ENCODE peak calls at places on chromosomes 16 and 17, in six cellular contexts. M, D, G, N, Q and K are unnamed samples.

GRCh38 chr16:85422374-85423185 is 190.5 kb upstream of the GSE1 start:
- DNase-seq in D (no peak), G (peak), M (no peak), Q (peak), N (no peak), K (peak)

GRCh38 chr16:77780378-77780837 is 8.0 kb upstream of the VAT1L start:
- DNase-seq in G (peak), D (no peak), Q (no peak), N (no peak), M (no peak), K (no peak)

GRCh38 chr16:3857189-3858013 is 23.1 kb downstream of the CREBBP start:
- DNase-seq in N (no peak), D (no peak), Q (peak), G (no peak), M (peak), K (no peak)

GRCh38 chr17:7355053-7355452 is at the start of gene TMEM95:
- DNase-seq in D (no peak), G (no peak), M (no peak), N (no peak), Q (no peak), K (no peak)

GRCh38 chr17:7956208-7956965 is 24.4 kb downstream of the CNTROB start:
- DNase-seq in N (no peak), M (no peak), Q (peak), D (no peak), G (no peak), K (no peak)

GRCh38 chr16:86048882-86049585 is 150.1 kb downstream of the IRF8 start:
- DNase-seq in G (no peak), M (no peak), Q (no peak), D (peak), N (no peak), K (no peak)

GRCh38 chr17:3385869-3386816 is at the start of gene OR3A2:
- DNase-seq in M (no peak), G (no peak), N (peak), Q (no peak), D (no peak), K (peak)

GRCh38 chr16:80932725-80933124 is 74.0 kb downstream of the CMC2 start:
- DNase-seq in G (peak), Q (peak), N (no peak), M (no peak), D (no peak), K (no peak)

GRCh38 chr16:77869997-77870813 is 81.8 kb downstream of the VAT1L start:
- DNase-seq in N (no peak), Q (no peak), M (no peak), G (peak), D (peak), K (no peak)

GRCh38 chr17:46180895-46181279 is 12.3 kb downstream of the KANSL1 start:
- DNase-seq in G (no peak), N (no peak), M (no peak), Q (no peak), D (no peak), K (no peak)

GRCh38 chr16:28524544-28525179 is 14.1 kb downstream of the NUPR1 start:
- DNase-seq in G (no peak), N (no peak), M (no peak), Q (no peak), D (no peak), K (no peak)

GRCh38 chr16:25235991-25236390 is 19.2 kb downstream of the AQP8 start:
- DNase-seq in D (no peak), N (no peak), Q (no peak), G (no peak), M (no peak), K (no peak)

GRCh38 chr17:6427284-6427781 is 7.6 kb downstream of the AIPL1 start:
- DNase-seq in G (no peak), N (peak), D (no peak), M (peak), Q (no peak), K (peak)

GRCh38 chr16:19228057-19228456 is 57.5 kb upstream of the CLEC19A start:
- DNase-seq in N (no peak), D (no peak), Q (no peak), G (no peak), M (no peak), K (no peak)

GRCh38 chr17:4449736-4450135 is 16.0 kb downstream of the SPNS3 start:
- DNase-seq in M (no peak), N (no peak), Q (peak), D (no peak), G (no peak), K (no peak)

GRCh38 chr17:74390680-74391653 is 23.7 kb downstream of the GPR142 start:
- DNase-seq in G (no peak), N (no peak), M (no peak), Q (no peak), D (no peak), K (no peak)

GRCh38 chr16:23384878-23385277 is 68.1 kb downstream of the COG7 start:
- DNase-seq in M (no peak), Q (no peak), G (no peak), N (no peak), D (no peak), K (no peak)

GRCh38 chr17:51342257-51342656 is 81.9 kb downstream of the UTP18 start:
- DNase-seq in N (no peak), G (no peak), D (no peak), Q (no peak), M (no peak), K (no peak)

GRCh38 chr17:46817151-46817900 is 1.2 kb downstream of the WNT3 start:
- DNase-seq in N (no peak), M (no peak), G (no peak), D (no peak), Q (no peak), K (no peak)

GRCh38 chr17:81037783-81038733 is 3.1 kb downstream of the BAIAP2 start:
- DNase-seq in G (no peak), D (no peak), Q (peak), M (no peak), N (no peak), K (no peak)

GRCh38 chr17:1206016-1206787 is 26.4 kb upstream of the ABR start:
- DNase-seq in G (peak), Q (no peak), N (no peak), M (no peak), D (no peak), K (no peak)

GRCh38 chr16:89344846-89345577 is 127.5 kb downstream of the ZNF778 start:
- DNase-seq in D (peak), N (no peak), M (no peak), G (peak), Q (no peak), K (no peak)

GRCh38 chr16:22328081-22328725 is 31.0 kb downstream of the POLR3E start:
- DNase-seq in Q (no peak), M (no peak), N (no peak), D (no peak), G (no peak), K (no peak)

GRCh38 chr17:10114931-10115535 is 83.4 kb downstream of the GAS7 start:
- DNase-seq in G (peak), D (no peak), M (peak), Q (peak), N (no peak), K (peak)

GRCh38 chr17:29195465-29196081 is 15.4 kb upstream of the MYO18A start:
- DNase-seq in D (no peak), Q (no peak), N (no peak), M (no peak), G (peak), K (no peak)

GRCh38 chr17:57106107-57106835 is 21.2 kb downstream of the AKAP1 start:
- DNase-seq in M (no peak), N (no peak), Q (no peak), D (peak), G (no peak), K (no peak)

GRCh38 chr16:64983983-64984382 is 137.9 kb downstream of the CDH11 start:
- DNase-seq in Q (peak), D (peak), M (no peak), N (no peak), G (no peak), K (no peak)

GRCh38 chr16:85126731-85127662 is 14.7 kb upstream of the CIBAR2 start:
- DNase-seq in M (no peak), G (peak), Q (no peak), N (no peak), D (peak), K (no peak)

GRCh38 chr16:67451704-67452435 is 20.9 kb downstream of the HSD11B2 start:
- DNase-seq in N (no peak), D (no peak), M (no peak), G (no peak), Q (no peak), K (no peak)

GRCh38 chr17:17036520-17036998 is 5.7 kb upstream of the MPRIP start:
- DNase-seq in G (peak), M (no peak), N (no peak), Q (no peak), D (no peak), K (no peak)

GRCh38 chr17:39543669-39544068 is 64.1 kb downstream of the NEUROD2 start:
- DNase-seq in N (no peak), Q (no peak), D (no peak), M (no peak), G (no peak), K (no peak)

GRCh38 chr17:30570596-30571265 is 93.5 kb downstream of the GOSR1 start:
- DNase-seq in D (peak), M (no peak), G (no peak), Q (no peak), N (no peak), K (no peak)

DNA sequence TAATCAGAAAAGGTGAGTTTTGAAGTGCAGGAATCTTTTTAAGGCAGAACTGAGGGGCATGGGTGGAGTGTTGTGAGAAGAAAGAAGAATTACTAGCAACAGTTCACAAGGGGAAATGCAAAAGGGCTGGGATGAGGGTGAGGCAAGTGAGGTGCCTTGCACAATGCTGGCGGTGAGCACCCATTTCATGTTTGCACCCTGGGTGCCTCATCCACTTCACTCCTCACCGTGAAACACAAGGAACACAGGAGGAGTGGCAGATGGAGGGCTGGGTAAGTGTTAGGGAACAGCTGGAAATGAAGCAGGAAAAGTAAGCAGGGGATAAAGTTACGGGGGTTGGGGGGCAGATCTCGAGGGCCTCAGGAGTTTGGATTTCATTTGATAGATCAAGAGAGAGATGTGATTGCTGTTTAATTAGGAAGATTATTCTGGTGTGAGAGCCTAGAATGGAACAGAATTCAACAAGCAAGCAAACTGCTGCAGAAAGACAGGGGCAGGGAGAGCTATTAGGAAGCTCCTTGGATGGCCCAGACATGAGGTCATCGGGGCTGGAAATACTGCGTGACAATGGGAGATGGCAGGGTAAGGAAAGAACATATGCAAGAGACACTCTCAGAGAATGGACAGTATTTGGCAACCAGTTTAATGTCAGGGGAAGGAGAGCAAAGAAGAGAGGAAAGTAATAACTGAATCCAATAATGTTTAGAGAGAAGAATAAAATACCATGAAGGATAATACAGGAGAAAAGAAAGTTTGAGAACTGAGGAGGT is 8.3 kb upstream of the HEATR6 start:
- DNase-seq in N (no peak), Q (peak), M (no peak), D (peak), G (no peak), K (no peak)
- H3K27ac ChIP-seq in N (no peak), Q (peak), M (no peak), D (no peak), G (no peak), K (no peak)

GRCh38 chr17:34637041-34637547 is 57.7 kb downstream of the TMEM132E start:
- DNase-seq in Q (no peak), G (no peak), N (no peak), M (no peak), D (no peak), K (no peak)
- H3K27ac ChIP-seq in Q (no peak), G (no peak), N (no peak), M (no peak), D (no peak), K (no peak)

DNA sequence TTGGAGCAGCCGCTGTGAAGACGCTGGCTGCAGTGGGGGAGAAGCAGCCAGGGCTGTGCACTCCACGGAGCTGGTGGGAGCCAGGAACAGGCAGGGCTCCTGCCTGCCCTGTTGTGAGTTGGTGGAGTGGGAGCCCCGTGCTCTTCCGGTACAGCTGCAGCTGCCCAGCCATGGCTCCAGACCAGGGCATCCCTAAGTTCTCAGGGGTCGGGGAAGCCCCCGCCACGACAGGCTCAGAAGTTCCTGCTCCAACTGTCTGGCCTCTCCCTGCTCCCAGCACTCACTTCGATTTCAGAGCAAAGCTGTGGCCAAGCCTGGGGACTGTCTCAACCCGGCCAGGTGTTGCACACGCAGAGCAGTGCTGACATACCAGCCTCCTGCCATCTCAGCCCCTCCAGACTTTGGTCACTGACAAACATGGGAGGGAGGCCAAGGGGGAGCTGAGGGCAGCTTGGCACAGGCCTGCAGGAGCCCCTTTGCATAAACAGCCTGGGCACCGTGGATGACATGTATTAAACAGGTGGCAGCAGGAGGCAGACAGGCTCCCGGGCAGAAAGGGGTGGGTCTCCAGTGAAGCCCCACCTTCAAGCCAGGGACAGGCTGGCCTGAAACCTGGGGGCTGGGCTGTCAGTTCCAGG is 13.9 kb upstream of the KDM8 start:
- DNase-seq in M (no peak), G (no peak), N (no peak), Q (no peak), D (peak), K (no peak)
- H3K27ac ChIP-seq in M (no peak), G (no peak), N (no peak), Q (no peak), D (no peak), K (no peak)

DNA sequence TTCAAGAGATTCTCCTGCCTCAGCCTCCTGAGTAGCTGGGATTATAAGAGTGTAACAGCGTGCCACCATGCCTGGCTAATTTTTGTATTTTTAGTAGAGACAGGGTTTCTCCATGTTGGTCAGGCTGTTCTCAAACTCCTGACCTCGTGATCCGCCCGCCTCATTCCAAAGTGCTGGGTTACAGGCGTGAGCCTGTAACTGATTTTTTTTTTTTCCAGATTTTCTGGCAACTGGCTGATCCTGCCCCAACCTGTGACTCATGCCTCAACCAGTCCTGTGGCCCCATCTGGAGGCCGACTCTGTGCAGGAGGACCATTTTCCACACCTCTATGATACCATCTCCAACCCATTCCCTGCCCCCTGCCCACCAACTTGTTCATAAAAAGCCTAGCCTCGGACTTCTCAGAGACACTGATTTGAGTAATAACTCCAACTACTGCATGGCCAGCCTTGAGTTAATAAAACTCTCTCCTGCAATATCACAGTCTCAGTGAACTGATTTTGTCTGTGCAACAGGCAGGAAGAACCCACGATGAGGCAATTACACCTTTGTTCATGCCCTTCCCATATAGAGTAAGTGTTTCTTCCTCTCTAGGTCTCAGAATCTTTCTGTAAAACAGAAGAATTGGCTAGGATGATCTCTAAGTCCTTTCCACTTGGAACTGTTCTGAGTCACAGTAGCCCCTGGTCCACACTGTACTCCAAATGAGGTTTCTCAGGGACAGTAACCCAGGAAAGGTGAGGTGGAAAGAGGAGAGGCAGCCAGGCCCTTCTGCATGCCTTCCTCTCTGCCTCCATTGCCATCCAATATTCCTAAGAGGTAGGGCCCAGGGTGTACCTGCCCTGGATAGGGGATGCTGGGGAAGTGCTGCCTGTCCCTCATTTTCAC is 8.8 kb upstream of the CNOT1 start:
- DNase-seq in N (no peak), G (peak), M (no peak), Q (no peak), D (peak), K (no peak)
- H3K27ac ChIP-seq in N (no peak), G (no peak), M (no peak), Q (no peak), D (no peak), K (no peak)

GRCh38 chr17:32356750-32357149 is 6.8 kb downstream of the ZNF207 start:
- DNase-seq in M (no peak), G (no peak), N (no peak), D (no peak), Q (no peak), K (no peak)
- H3K27ac ChIP-seq in M (no peak), G (no peak), N (peak), D (no peak), Q (no peak), K (no peak)

GRCh38 chr17:76561799-76562268 is 22.0 kb downstream of the PRCD start:
- DNase-seq in Q (no peak), G (no peak), D (no peak), M (no peak), N (no peak), K (no peak)
- H3K27ac ChIP-seq in Q (peak), G (no peak), D (no peak), M (peak), N (peak), K (no peak)

GRCh38 chr17:77354420-77354720 is 213.6 kb downstream of the SEC14L1 start:
- DNase-seq in N (no peak), M (no peak), D (no peak), Q (no peak), G (no peak), K (no peak)

GRCh38 chr17:77356690-77357201 is 216.0 kb downstream of the SEC14L1 start:
- DNase-seq in G (no peak), M (no peak), N (no peak), D (peak), Q (peak), K (no peak)

GRCh38 chr17:77353684-77354419 is 213.1 kb downstream of the SEC14L1 start:
- DNase-seq in D (peak), Q (peak), N (no peak), G (no peak), M (no peak), K (peak)

GRCh38 chr17:77356109-77356689 is 215.4 kb downstream of the SEC14L1 start:
- DNase-seq in M (no peak), G (no peak), Q (peak), N (no peak), D (peak), K (no peak)

DNA sequence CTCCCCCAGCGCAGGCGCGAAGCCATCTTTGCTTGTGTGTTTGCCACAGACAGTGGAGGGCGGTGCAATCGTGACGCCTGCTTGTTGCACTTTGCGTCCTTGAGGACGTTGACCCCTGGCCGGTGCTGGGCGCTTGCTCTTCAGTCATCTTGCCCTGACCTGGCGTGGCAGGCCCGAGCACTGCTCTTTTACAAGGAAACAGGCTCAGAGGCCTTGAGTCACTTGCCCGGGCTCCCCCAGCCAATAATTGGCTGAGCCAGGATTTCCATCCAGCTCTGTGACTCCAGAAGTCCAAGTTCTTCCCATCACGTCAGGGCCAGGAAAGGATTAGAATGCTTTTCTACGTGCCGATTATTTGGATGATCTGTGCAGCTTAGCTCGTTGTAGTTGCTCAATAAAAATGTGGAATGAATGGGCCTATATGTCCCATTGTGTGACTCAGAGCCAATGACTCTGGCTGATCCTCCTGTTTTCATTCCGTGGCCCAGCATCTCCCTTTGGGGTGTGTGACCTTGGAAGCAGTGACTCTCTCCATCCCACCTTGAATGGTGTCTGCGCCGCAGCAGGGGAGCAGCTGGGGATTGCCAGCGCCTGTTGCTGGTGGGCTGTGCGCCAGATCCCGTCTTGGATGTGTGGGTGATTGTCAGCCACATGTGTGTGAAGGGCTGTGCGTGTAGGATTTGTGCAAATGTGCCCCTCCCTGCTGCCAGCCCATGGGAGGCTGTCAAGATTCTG is 214.1 kb downstream of the SEC14L1 start:
- DNase-seq in Q (peak), D (peak), N (no peak), G (peak), M (no peak), K (no peak)
- H3K27ac ChIP-seq in Q (peak), D (no peak), N (no peak), G (no peak), M (no peak), K (no peak)

DNA sequence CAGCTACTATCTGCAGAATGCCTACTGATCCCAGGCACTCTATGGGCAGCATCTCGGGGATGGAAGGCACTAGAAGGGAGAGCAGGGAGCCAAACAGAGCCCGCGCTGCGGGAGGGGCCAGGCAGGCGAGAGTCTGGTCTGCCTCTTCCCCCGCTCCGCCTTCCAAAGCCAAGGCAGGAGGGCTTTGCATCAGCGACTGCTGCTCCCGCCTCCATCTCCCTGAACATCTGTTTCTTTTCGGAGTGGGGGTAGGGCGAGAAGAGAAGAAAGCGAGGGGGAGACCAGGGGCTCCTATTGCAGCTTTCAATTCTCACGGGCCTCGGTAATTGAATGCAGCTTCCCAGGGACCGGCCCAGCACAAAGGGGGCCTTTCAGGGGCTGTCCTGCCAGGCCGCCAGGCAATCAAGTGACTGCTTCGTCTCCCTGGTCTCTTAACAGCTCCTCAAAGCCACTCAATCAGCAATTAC is 31.4 kb upstream of the CDC42EP4 start:
- DNase-seq in G (peak), N (no peak), M (no peak), D (peak), Q (no peak), K (no peak)
- H3K27ac ChIP-seq in G (peak), N (no peak), M (no peak), D (peak), Q (no peak), K (no peak)

GRCh38 chr17:64064331-64064730 is 43.9 kb upstream of the ICAM2 start:
- DNase-seq in M (no peak), Q (no peak), N (no peak), G (no peak), D (no peak), K (no peak)
- H3K27ac ChIP-seq in M (no peak), Q (peak), N (no peak), G (no peak), D (no peak), K (no peak)